ENCODE peak calls at places on chromosome 13, in nine cellular contexts. A is HTR-8/SVneo, E is hippocampal formation, D is caudate nucleus, I is SIG-M5, O is neural crest cell, M is body of pancreas, K is hypothalamus, F is tibial nerve. H is an unnamed sample.

GRCh38 chr13:100721885-100722512 is 47.4 kb upstream of the TMTC4 start:
- DNase-seq in F (no peak), M (peak; percentile 61), E (peak; percentile 46), I (peak; percentile 19), D (peak; percentile 25), K (peak; percentile 1), O (peak; percentile 71), A (peak; percentile 21), H (peak; percentile 42)

GRCh38 chr13:101838305-101838835 is 385.9 kb downstream of the ITGBL1 start:
- DNase-seq in K (no peak), I (no peak), F (no peak), A (no peak), M (no peak), D (no peak), E (no peak), O (no peak), H (no peak)

GRCh38 chr13:113369189-113369588 is 5.3 kb upstream of the GRTP1 start:
- DNase-seq in I (no peak), F (no peak), E (no peak), O (no peak), M (no peak), K (no peak), D (no peak), A (no peak), H (no peak)

GRCh38 chr13:39448831-39449230 is 154.2 kb downstream of the LHFPL6 start:
- DNase-seq in E (peak; percentile 23), O (no peak), I (no peak), A (no peak), D (no peak), F (no peak), M (no peak), K (no peak), H (no peak)

GRCh38 chr13:113041293-113041690 is 64.3 kb upstream of the F7 start:
- DNase-seq in I (no peak), E (peak; percentile 63), M (no peak), O (no peak), A (no peak), F (no peak), K (peak; percentile 78), D (peak; percentile 73), H (no peak)

GRCh38 chr13:21539687-21540086 is 64.3 kb downstream of the MICU2 start:
- DNase-seq in A (no peak), K (no peak), O (no peak), E (no peak), F (no peak), I (no peak), D (no peak), M (no peak), H (no peak)

GRCh38 chr13:50646070-50646469 is 197.4 kb downstream of the DLEU7 start:
- DNase-seq in E (no peak), M (no peak), O (no peak), A (no peak), F (no peak), K (no peak), D (no peak), I (no peak), H (no peak)

GRCh38 chr13:37187110-37187509 is 81.6 kb upstream of the CSNK1A1L start:
- DNase-seq in O (no peak), E (no peak), M (no peak), I (no peak), F (no peak), D (no peak), K (no peak), A (no peak), H (no peak)

GRCh38 chr13:102374726-102375125 is 27.1 kb downstream of the FGF14 start:
- DNase-seq in M (no peak), D (no peak), K (no peak), F (no peak), A (no peak), O (no peak), I (no peak), E (no peak), H (no peak)

H was measured in stimulated activated CD4-positive, alpha-beta T cell treated with anti-CD3 and anti-CD28 coated beads, Interleukin-12 subunit alpha, Interleukin-12 subunit beta, amount 100 ng/mL, for 4 hours.